ENCODE peak calls at places on chromosomes 1 and 21, in eight cellular contexts. X is iPS-NIHi11; L is stimulated activated CD4-positive, alpha-beta T cell treated with anti-CD3 and anti-CD28 coated beads, Interleukin-4, amount 100 ng/mL, for 4 hours; Q is NCI-H1092; Z is activated CD8-positive, alpha-beta memory T cell treated with anti-CD3 and anti-CD28 coated beads for 48 hours; H is ACHN; R is neural progenitor cell; W is CD8-positive, alpha-beta T cell. J is an unnamed sample.

GRCh38 chr1:39898648-39899603 is 2.8 kb downstream of the MYCL start:
- DNase-seq in X (peak; percentile 94), L (no peak), Q (no peak), Z (no peak), H (peak; percentile 20), R (peak; percentile 94), W (no peak), J (peak; percentile 97)

GRCh38 chr1:157951219-157951618 is 42.2 kb upstream of the KIRREL1 start:
- DNase-seq in X (no peak), L (no peak), Q (no peak), Z (no peak), H (no peak), R (no peak), W (no peak), J (no peak)

GRCh38 chr1:48202030-48202752 is 20.3 kb upstream of the SLC5A9 start:
- DNase-seq in X (peak; percentile 62), L (peak; percentile 55), Q (peak; percentile 34), Z (peak; percentile 45), H (peak; percentile 53), R (peak; percentile 74), W (peak; percentile 53), J (peak; percentile 69)

GRCh38 chr21:25103500-25104207 is 503.6 kb downstream of the MRPL39 start:
- DNase-seq in X (no peak), L (no peak), Q (no peak), Z (no peak), H (no peak), R (no peak), W (no peak), J (no peak)

GRCh38 chr1:211985556-211986264 is 49.6 kb downstream of the INTS7 start:
- DNase-seq in X (no peak), L (no peak), Q (no peak), Z (no peak), H (no peak), R (no peak), W (no peak), J (no peak)

GRCh38 chr1:244801246-244801645 is 34.2 kb upstream of the COX20 start:
- DNase-seq in X (peak; percentile 65), L (peak; percentile 27), Q (peak; percentile 22), Z (no peak), H (peak; percentile 58), R (peak; percentile 50), W (peak; percentile 63), J (peak; percentile 45)

GRCh38 chr1:42765271-42765670 is 1.6 kb downstream of the P3H1 start:
- DNase-seq in X (no peak), L (no peak), Q (no peak), Z (no peak), H (no peak), R (no peak), W (no peak), J (no peak)

GRCh38 chr21:41290106-41290799 is 26.3 kb upstream of the FAM3B start:
- DNase-seq in X (no peak), L (no peak), Q (no peak), Z (no peak), H (no peak), R (no peak), W (no peak), J (no peak)

GRCh38 chr1:202160377-202160940 is at the start of gene PTPN7:
- DNase-seq in X (peak; percentile 24), L (peak; percentile 91), Q (no peak), Z (peak; percentile 86), H (no peak), R (no peak), W (peak; percentile 81), J (no peak)

GRCh38 chr21:46153259-46154154 is 1.9 kb downstream of the FTCD start:
- DNase-seq in X (peak; percentile 87), L (peak; percentile 55), Q (peak; percentile 38), Z (no peak), H (peak; percentile 11), R (peak; percentile 80), W (peak; percentile 3), J (peak; percentile 83)

GRCh38 chr1:208235356-208235982 is 8.7 kb downstream of the PLXNA2 start:
- DNase-seq in X (no peak), L (no peak), Q (no peak), Z (no peak), H (no peak), R (no peak), W (no peak), J (peak; percentile 97)

GRCh38 chr21:41834252-41834925 is 44.8 kb downstream of the PRDM15 start:
- DNase-seq in X (no peak), L (no peak), Q (no peak), Z (no peak), H (no peak), R (no peak), W (no peak), J (no peak)

GRCh38 chr1:23098463-23099170 is 70.0 kb downstream of the LUZP1 start:
- DNase-seq in X (peak; percentile 75), L (peak; percentile 36), Q (peak; percentile 66), Z (no peak), H (peak; percentile 71), R (peak; percentile 82), W (peak; percentile 60), J (peak; percentile 86)

GRCh38 chr1:5896706-5897105 is 95.5 kb downstream of the NPHP4 start:
- DNase-seq in X (peak; percentile 51), L (no peak), Q (no peak), Z (no peak), H (no peak), R (peak; percentile 73), W (no peak), J (peak; percentile 36)

GRCh38 chr1:27031235-27032118 is 18.8 kb upstream of the TENT5B start:
- DNase-seq in X (peak; percentile 80), L (no peak), Q (no peak), Z (no peak), H (peak; percentile 75), R (peak; percentile 77), W (no peak), J (peak; percentile 94)

GRCh38 chr21:36430841-36431240 is 45.6 kb downstream of the CHAF1B start:
- DNase-seq in X (no peak), L (no peak), Q (no peak), Z (no peak), H (peak; percentile 18), R (no peak), W (no peak), J (no peak)

GRCh38 chr1:231935856-231936255 is 309.3 kb downstream of the DISC1 start:
- DNase-seq in X (no peak), L (no peak), Q (peak; percentile 74), Z (no peak), H (no peak), R (no peak), W (no peak), J (no peak)

GRCh38 chr1:233613252-233614172 is at the start of gene KCNK1:
- DNase-seq in X (peak; percentile 92), L (no peak), Q (no peak), Z (no peak), H (peak; percentile 58), R (peak; percentile 79), W (no peak), J (peak; percentile 88)

GRCh38 chr1:109787211-109787844 is 23.6 kb upstream of the EPS8L3 start:
- DNase-seq in X (no peak), L (no peak), Q (no peak), Z (no peak), H (no peak), R (no peak), W (no peak), J (no peak)

GRCh38 chr1:176341656-176342055 is 121.3 kb upstream of the PAPPA2 start:
- DNase-seq in X (no peak), L (no peak), Q (no peak), Z (no peak), H (no peak), R (no peak), W (no peak), J (no peak)

GRCh38 chr21:15298306-15298705 is 233.5 kb upstream of the NRIP1 start:
- DNase-seq in X (no peak), L (no peak), Q (no peak), Z (no peak), H (no peak), R (no peak), W (no peak), J (no peak)

GRCh38 chr1:208189183-208189582 is 55.0 kb downstream of the PLXNA2 start:
- DNase-seq in X (no peak), L (no peak), Q (no peak), Z (no peak), H (no peak), R (no peak), W (no peak), J (peak; percentile 51)

GRCh38 chr1:112698366-112699310 is 8.3 kb downstream of the RHOC start:
- DNase-seq in X (no peak), L (no peak), Q (peak; percentile 19), Z (no peak), H (no peak), R (no peak), W (no peak), J (peak; percentile 92)

GRCh38 chr21:26732442-26733221 is 112.6 kb downstream of the ADAMTS1 start:
- DNase-seq in X (peak; percentile 28), L (peak; percentile 13), Q (no peak), Z (no peak), H (peak; percentile 41), R (peak; percentile 62), W (peak; percentile 6), J (peak; percentile 89)

GRCh38 chr1:11675362-11675761 is 5.6 kb downstream of the MAD2L2 start:
- DNase-seq in X (no peak), L (no peak), Q (no peak), Z (no peak), H (no peak), R (no peak), W (no peak), J (no peak)

GRCh38 chr1:31244326-31244725 is 4.6 kb upstream of the NKAIN1 start:
- DNase-seq in X (no peak), L (no peak), Q (no peak), Z (no peak), H (no peak), R (no peak), W (no peak), J (no peak)